ENCODE peak calls at places on chromosome 3, in five cellular contexts. C is neuronal stem cell, V is mesendoderm, B is H9, F is mesenchymal stem cell. N is an unnamed sample.

GRCh38 chr3:189099031-189099471 is 72.7 kb upstream of the TPRG1 start:
- DNase-seq in V (no peak), C (no peak), B (no peak), F (no peak), N (no peak)

GRCh38 chr3:152915695-152916094 is 80.8 kb downstream of the P2RY1 start:
- DNase-seq in F (no peak), V (peak), C (no peak), B (no peak), N (no peak)

GRCh38 chr3:177195242-177195940 is 1.9 kb downstream of the TBL1XR1 start:
- DNase-seq in C (no peak), V (peak), F (peak), B (no peak), N (no peak)

GRCh38 chr3:159852821-159853505 is 135.7 kb upstream of the IL12A start:
- DNase-seq in C (no peak), F (peak), B (peak), V (peak), N (peak)

GRCh38 chr3:14783480-14784086 is 35.2 kb upstream of the FGD5 start:
- DNase-seq in C (no peak), F (no peak), B (no peak), V (no peak), N (no peak)

GRCh38 chr3:72152551-72153476 is 367.9 kb upstream of the PROK2 start:
- DNase-seq in F (peak), V (no peak), B (no peak), C (no peak), N (peak)

GRCh38 chr3:58665410-58665809 is 1.2 kb downstream of the FAM3D start:
- DNase-seq in V (no peak), C (no peak), B (no peak), F (no peak), N (peak)

GRCh38 chr3:161310649-161311423 is 60.5 kb downstream of the SPTSSB start:
- DNase-seq in V (no peak), F (no peak), C (no peak), B (no peak), N (no peak)

GRCh38 chr3:14698601-14699244 is 23.8 kb downstream of the C3orf20 start:
- DNase-seq in C (no peak), F (no peak), B (no peak), V (no peak), N (no peak)

GRCh38 chr3:134067311-134068161 is 37.8 kb upstream of the SLCO2A1 start:
- DNase-seq in F (no peak), C (no peak), V (no peak), B (no peak), N (no peak)

GRCh38 chr3:187286467-187287059 is 5.0 kb downstream of the MASP1 start:
- DNase-seq in V (no peak), C (no peak), B (no peak), F (peak), N (peak)

GRCh38 chr3:52361893-52362292 is 45.8 kb downstream of the DNAH1 start:
- DNase-seq in B (no peak), C (no peak), V (no peak), F (no peak), N (no peak)

GRCh38 chr3:35739181-35739809 is 100.0 kb downstream of the ARPP21 start:
- DNase-seq in B (peak), V (peak), C (no peak), F (no peak), N (no peak)

GRCh38 chr3:64291345-64291744 is 66.1 kb upstream of the PRICKLE2 start:
- DNase-seq in B (no peak), V (no peak), C (no peak), F (peak), N (peak)

GRCh38 chr3:31232049-31233040 is 300.4 kb upstream of the STT3B start:
- DNase-seq in B (no peak), V (no peak), F (no peak), C (no peak), N (no peak)

GRCh38 chr3:133535971-133536634 is 37.4 kb upstream of the CDV3 start:
- DNase-seq in C (no peak), B (no peak), V (no peak), F (peak), N (peak)

GRCh38 chr3:65348596-65348995 is 660.8 kb upstream of the ADAMTS9 start:
- DNase-seq in C (no peak), F (peak), B (no peak), V (no peak), N (peak)

GRCh38 chr3:21717272-21717671 is 33.7 kb downstream of the ZNF385D start:
- DNase-seq in C (no peak), F (no peak), B (no peak), V (no peak), N (no peak)

GRCh38 chr3:138016065-138016464 is 6.1 kb downstream of the CLDN18 start:
- DNase-seq in V (no peak), C (no peak), B (no peak), F (no peak), N (no peak)

GRCh38 chr3:126925411-126926171 is 57.3 kb upstream of the PLXNA1 start:
- DNase-seq in C (no peak), V (no peak), B (no peak), F (peak), N (peak)

GRCh38 chr3:37040231-37040630 is 46.9 kb downstream of the MLH1 start:
- DNase-seq in C (no peak), B (no peak), F (no peak), V (no peak), N (peak)

GRCh38 chr3:9713142-9713541 is 9.5 kb downstream of the CPNE9 start:
- DNase-seq in B (no peak), C (no peak), V (no peak), F (no peak), N (no peak)

GRCh38 chr3:122919291-122919610 is 108.3 kb downstream of the SEMA5B start:
- DNase-seq in F (no peak), B (no peak), C (no peak), V (no peak), N (no peak)

GRCh38 chr3:159775372-159775961 is 213.2 kb upstream of the IL12A start:
- DNase-seq in C (peak), B (peak), F (peak), V (peak), N (peak)

GRCh38 chr3:34886443-34886842 is 752.9 kb upstream of the ARPP21 start:
- DNase-seq in V (no peak), F (no peak), B (no peak), C (no peak), N (no peak)

GRCh38 chr3:172511783-172512357 is 11.4 kb downstream of the TNFSF10 start:
- DNase-seq in F (no peak), B (no peak), C (no peak), V (no peak), N (no peak)

GRCh38 chr3:148629006-148629405 is 68.7 kb upstream of the AGTR1 start:
- DNase-seq in B (no peak), F (no peak), V (no peak), C (no peak), N (no peak)

GRCh38 chr3:29176501-29176900 is 104.4 kb upstream of the RBMS3 start:
- DNase-seq in C (peak), F (no peak), B (peak), V (peak), N (no peak)
- H3K4ac ChIP-seq in C (no peak), F (no peak), B (no peak), V (no peak), N (peak)

DNA sequence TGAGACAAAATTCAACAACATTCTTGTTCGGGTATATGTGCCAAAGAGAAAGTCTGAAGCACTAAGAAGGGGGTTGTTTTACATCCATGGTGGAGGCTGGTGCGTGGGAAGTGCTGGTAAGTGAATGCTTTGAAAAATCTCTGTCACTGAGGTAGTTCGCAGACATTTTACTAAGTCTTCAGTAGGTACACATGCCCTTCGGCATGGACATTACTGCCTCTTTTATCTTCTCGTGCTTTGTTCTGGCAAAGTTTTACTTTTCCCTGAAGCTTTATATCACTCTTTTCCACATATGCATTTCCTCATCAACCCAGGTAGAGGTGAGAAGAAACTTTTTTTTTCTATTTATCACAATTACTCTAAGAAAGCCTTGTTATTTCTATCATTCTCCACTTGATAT is 3.6 kb downstream of the AADAC start:
- DNase-seq in B (no peak), F (no peak), C (no peak), V (no peak), N (no peak)
- H3K4ac ChIP-seq in B (no peak), F (no peak), C (no peak), V (no peak), N (no peak)

DNA sequence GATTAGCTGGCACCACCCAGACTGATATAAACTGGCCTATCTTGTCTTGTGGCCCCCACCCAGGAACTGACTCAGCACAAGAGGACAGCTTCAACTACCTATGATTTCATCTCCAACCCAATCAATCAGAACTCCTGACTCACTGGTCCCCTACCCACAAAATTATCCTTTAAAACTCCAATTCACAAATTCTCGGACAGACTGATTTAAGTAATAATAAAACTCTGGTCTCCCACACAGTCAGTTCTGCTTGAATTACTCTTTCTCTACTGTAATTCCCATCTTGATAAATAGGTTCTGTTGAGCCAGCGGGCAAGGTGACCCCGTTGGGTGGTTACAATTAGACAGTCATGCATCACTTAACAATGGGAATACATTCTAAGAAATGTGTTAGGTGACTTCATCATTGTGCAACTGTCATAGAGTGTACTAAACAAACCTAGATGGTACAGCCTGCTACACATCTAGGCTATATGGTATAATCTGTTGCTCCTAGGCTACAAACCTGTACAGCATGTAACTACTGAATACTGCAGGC is 48.1 kb upstream of the MAP4 start:
- DNase-seq in C (no peak), B (no peak), F (peak), V (no peak), N (peak)
- H3K4ac ChIP-seq in C (no peak), B (no peak), F (no peak), V (no peak), N (no peak)

GRCh38 chr3:119470851-119471250 is 2.1 kb downstream of the POGLUT1 start:
- DNase-seq in F (no peak), V (no peak), B (no peak), C (no peak), N (no peak)

GRCh38 chr3:119469378-119470189 is 821 bp downstream of the POGLUT1 start:
- DNase-seq in C (no peak), V (no peak), B (no peak), F (peak), N (peak)
- H3K4ac ChIP-seq in C (no peak), V (peak), B (no peak), F (peak), N (peak)

GRCh38 chr3:32960404-32961160 is 9.1 kb downstream of the CCR4 start:
- DNase-seq in V (no peak), B (no peak), C (no peak), F (no peak), N (no peak)
- H3K4ac ChIP-seq in V (no peak), B (no peak), C (no peak), F (no peak), N (no peak)

DNA sequence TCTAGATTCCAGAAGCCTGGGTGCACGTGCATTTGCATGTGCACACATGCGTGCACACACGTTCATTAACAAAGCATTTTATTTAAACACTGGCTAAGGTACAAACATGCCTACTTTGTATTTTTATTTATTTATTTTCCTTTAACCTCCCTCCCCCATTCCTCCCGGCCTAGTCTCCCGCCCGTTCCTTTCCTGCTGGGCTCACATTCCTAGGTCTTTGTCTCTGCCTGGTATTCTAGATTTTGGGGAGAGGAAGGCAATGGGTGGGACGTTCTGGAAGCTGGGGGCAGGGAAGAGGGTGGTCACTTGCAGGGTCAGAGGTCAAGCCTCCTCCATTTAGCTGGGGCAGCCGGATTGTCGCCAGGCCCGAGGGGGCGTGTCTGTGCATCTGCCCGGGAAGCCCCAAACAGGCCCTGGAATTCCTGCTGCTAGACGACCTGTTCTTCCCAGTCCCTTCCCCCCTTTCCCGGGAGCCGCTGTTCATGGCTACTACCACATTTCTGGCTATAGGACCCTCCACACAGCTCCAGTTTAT is 51.8 kb downstream of the TRIM71 start:
- DNase-seq in B (peak), C (peak), V (peak), F (no peak), N (no peak)
- H3K4ac ChIP-seq in B (no peak), C (no peak), V (no peak), F (no peak), N (no peak)

DNA sequence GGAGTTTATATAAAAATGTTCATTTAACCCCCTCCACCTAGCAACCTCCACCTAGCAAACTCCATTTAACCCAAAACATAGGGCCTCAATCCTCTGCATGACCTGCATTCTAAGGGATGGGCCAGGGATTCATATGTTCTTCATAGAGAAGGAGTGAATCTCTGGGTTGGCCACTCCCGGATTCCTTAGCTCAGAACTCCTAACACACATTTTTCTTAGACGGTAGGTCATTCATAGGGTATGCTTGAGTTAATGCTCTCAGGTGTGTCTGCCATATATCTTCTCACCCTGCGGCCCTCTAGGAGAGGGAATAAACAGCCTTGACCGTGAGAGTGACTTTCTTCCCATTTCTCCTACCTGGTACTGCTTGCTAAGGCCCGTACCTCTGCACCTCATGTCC is 102.0 kb upstream of the IGSF10 start:
- DNase-seq in V (no peak), C (no peak), B (no peak), F (no peak), N (no peak)
- H3K4ac ChIP-seq in V (no peak), C (no peak), B (no peak), F (no peak), N (no peak)